ENCODE peak calls at places on chromosomes 2 and 18, in five cellular contexts. One of them, this sample, is unnamed.

GRCh38 chr2:216960926-216961325 is 101.1 kb upstream of the TNP1 start:
- DNase-seq in endothelial cell of umbilical vein: no peak
- DNase-seq in transverse colon: no peak
- DNase-seq in Panc1: no peak
- DNase-seq in vagina: no peak
- DNase-seq in this sample: no peak

GRCh38 chr18:37471619-37472018 is 94.0 kb downstream of the CELF4 start:
- DNase-seq in Panc1: no peak
- DNase-seq in vagina: no peak
- DNase-seq in transverse colon: no peak
- DNase-seq in endothelial cell of umbilical vein: no peak
- DNase-seq in this sample: no peak

GRCh38 chr2:68811364-68811763 is 59.8 kb downstream of the BMP10 start:
- DNase-seq in transverse colon: no peak
- DNase-seq in endothelial cell of umbilical vein: peak
- DNase-seq in vagina: no peak
- DNase-seq in Panc1: no peak
- DNase-seq in this sample: no peak

GRCh38 chr2:37570773-37571570 is 100.5 kb downstream of the CDC42EP3 start:
- DNase-seq in Panc1: no peak
- DNase-seq in endothelial cell of umbilical vein: no peak
- DNase-seq in transverse colon: no peak
- DNase-seq in vagina: no peak
- DNase-seq in this sample: no peak

GRCh38 chr2:206962966-206963365 is 23.6 kb downstream of the CPO start:
- DNase-seq in Panc1: no peak
- DNase-seq in endothelial cell of umbilical vein: no peak
- DNase-seq in vagina: no peak
- DNase-seq in transverse colon: no peak
- DNase-seq in this sample: peak

GRCh38 chr18:56199580-56200320 is 438.6 kb downstream of the TXNL1 start:
- DNase-seq in transverse colon: no peak
- DNase-seq in endothelial cell of umbilical vein: peak
- DNase-seq in vagina: no peak
- DNase-seq in Panc1: no peak
- DNase-seq in this sample: no peak

GRCh38 chr2:79223539-79223938 is 64.0 kb upstream of the REG3A start:
- DNase-seq in transverse colon: no peak
- DNase-seq in endothelial cell of umbilical vein: no peak
- DNase-seq in vagina: no peak
- DNase-seq in Panc1: no peak
- DNase-seq in this sample: no peak

GRCh38 chr2:218434456-218434855 is 15.5 kb downstream of the VIL1 start:
- DNase-seq in transverse colon: no peak
- DNase-seq in vagina: no peak
- DNase-seq in endothelial cell of umbilical vein: no peak
- DNase-seq in Panc1: no peak
- DNase-seq in this sample: no peak

GRCh38 chr2:189709761-189710160 is 35.3 kb downstream of the ANKAR start:
- DNase-seq in Panc1: no peak
- DNase-seq in transverse colon: no peak
- DNase-seq in vagina: no peak
- DNase-seq in endothelial cell of umbilical vein: no peak
- DNase-seq in this sample: no peak

GRCh38 chr2:203484266-203485112 is 50.6 kb downstream of the RAPH1 start:
- DNase-seq in endothelial cell of umbilical vein: peak
- DNase-seq in transverse colon: peak
- DNase-seq in Panc1: peak
- DNase-seq in vagina: no peak
- DNase-seq in this sample: peak

GRCh38 chr2:190382851-190383250 is 25.3 kb upstream of the MFSD6 start:
- DNase-seq in Panc1: peak
- DNase-seq in endothelial cell of umbilical vein: peak
- DNase-seq in vagina: no peak
- DNase-seq in transverse colon: no peak
- DNase-seq in this sample: no peak

GRCh38 chr2:142044168-142044567 is 86.6 kb downstream of the LRP1B start:
- DNase-seq in vagina: no peak
- DNase-seq in Panc1: no peak
- DNase-seq in endothelial cell of umbilical vein: no peak
- DNase-seq in transverse colon: no peak
- DNase-seq in this sample: no peak

GRCh38 chr2:176500921-176501320 is 231.7 kb downstream of the MTX2 start:
- DNase-seq in vagina: no peak
- DNase-seq in transverse colon: no peak
- DNase-seq in endothelial cell of umbilical vein: peak
- DNase-seq in Panc1: no peak
- DNase-seq in this sample: no peak

GRCh38 chr2:151071382-151071781 is 190.3 kb downstream of the RBM43 start:
- DNase-seq in Panc1: no peak
- DNase-seq in endothelial cell of umbilical vein: peak
- DNase-seq in vagina: no peak
- DNase-seq in transverse colon: no peak
- DNase-seq in this sample: no peak

GRCh38 chr2:168165418-168165817 is 82.0 kb downstream of the STK39 start:
- DNase-seq in Panc1: no peak
- DNase-seq in transverse colon: no peak
- DNase-seq in endothelial cell of umbilical vein: peak
- DNase-seq in vagina: no peak
- DNase-seq in this sample: no peak

GRCh38 chr2:46657042-46657504 is 177.7 kb downstream of the TMEM247 start:
- DNase-seq in vagina: no peak
- DNase-seq in endothelial cell of umbilical vein: peak
- DNase-seq in transverse colon: peak
- DNase-seq in Panc1: no peak
- DNase-seq in this sample: no peak

GRCh38 chr18:6058941-6059340 is 163.6 kb upstream of the TMEM200C start:
- DNase-seq in endothelial cell of umbilical vein: no peak
- DNase-seq in transverse colon: no peak
- DNase-seq in vagina: no peak
- DNase-seq in Panc1: no peak
- DNase-seq in this sample: no peak

GRCh38 chr2:66547887-66548286 is 113.0 kb downstream of the MEIS1 start:
- DNase-seq in Panc1: no peak
- DNase-seq in endothelial cell of umbilical vein: no peak
- DNase-seq in transverse colon: no peak
- DNase-seq in vagina: no peak
- DNase-seq in this sample: no peak

GRCh38 chr2:1856922-1857321 is 112.6 kb upstream of the PXDN start:
- DNase-seq in vagina: no peak
- DNase-seq in transverse colon: no peak
- DNase-seq in Panc1: no peak
- DNase-seq in endothelial cell of umbilical vein: no peak
- DNase-seq in this sample: no peak

GRCh38 chr2:95305341-95306058 is 8.4 kb downstream of the KCNIP3 start:
- DNase-seq in transverse colon: peak
- DNase-seq in Panc1: no peak
- DNase-seq in endothelial cell of umbilical vein: no peak
- DNase-seq in vagina: no peak
- DNase-seq in this sample: peak

GRCh38 chr2:88692187-88692586 is 714 bp downstream of the RPIA start:
- DNase-seq in vagina: no peak
- DNase-seq in transverse colon: peak
- DNase-seq in endothelial cell of umbilical vein: no peak
- DNase-seq in Panc1: no peak
- DNase-seq in this sample: peak

GRCh38 chr2:54038835-54039234 is 68.0 kb upstream of the PSME4 start:
- DNase-seq in endothelial cell of umbilical vein: no peak
- DNase-seq in vagina: no peak
- DNase-seq in Panc1: no peak
- DNase-seq in transverse colon: peak
- DNase-seq in this sample: no peak

GRCh38 chr2:64296150-64296500 is 151.9 kb upstream of the PELI1 start:
- DNase-seq in vagina: no peak
- DNase-seq in transverse colon: no peak
- DNase-seq in Panc1: no peak
- DNase-seq in endothelial cell of umbilical vein: no peak
- DNase-seq in this sample: no peak

GRCh38 chr2:37219046-37219445 is 12.3 kb downstream of the CEBPZ start:
- DNase-seq in transverse colon: no peak
- DNase-seq in endothelial cell of umbilical vein: no peak
- DNase-seq in vagina: no peak
- DNase-seq in Panc1: no peak
- DNase-seq in this sample: no peak

GRCh38 chr2:134122610-134123009 is 131.3 kb upstream of the MGAT5 start:
- DNase-seq in transverse colon: no peak
- DNase-seq in Panc1: no peak
- DNase-seq in vagina: no peak
- DNase-seq in endothelial cell of umbilical vein: no peak
- DNase-seq in this sample: no peak

GRCh38 chr2:46737577-46737976 is 178.0 kb downstream of the MCFD2 start:
- DNase-seq in Panc1: peak
- DNase-seq in transverse colon: no peak
- DNase-seq in vagina: no peak
- DNase-seq in endothelial cell of umbilical vein: peak
- DNase-seq in this sample: no peak

GRCh38 chr18:24559474-24560018 is 99.1 kb downstream of the HRH4 start:
- DNase-seq in Panc1: no peak
- DNase-seq in endothelial cell of umbilical vein: no peak
- DNase-seq in vagina: no peak
- DNase-seq in transverse colon: no peak
- DNase-seq in this sample: no peak

GRCh38 chr2:120779781-120780283 is 44.2 kb downstream of the GLI2 start:
- DNase-seq in vagina: no peak
- DNase-seq in Panc1: no peak
- DNase-seq in transverse colon: no peak
- DNase-seq in endothelial cell of umbilical vein: no peak
- DNase-seq in this sample: no peak

GRCh38 chr18:22668496-22668895 is 250.8 kb upstream of the CTAGE1 start:
- DNase-seq in Panc1: no peak
- DNase-seq in endothelial cell of umbilical vein: no peak
- DNase-seq in transverse colon: no peak
- DNase-seq in vagina: no peak
- DNase-seq in this sample: no peak

DNA sequence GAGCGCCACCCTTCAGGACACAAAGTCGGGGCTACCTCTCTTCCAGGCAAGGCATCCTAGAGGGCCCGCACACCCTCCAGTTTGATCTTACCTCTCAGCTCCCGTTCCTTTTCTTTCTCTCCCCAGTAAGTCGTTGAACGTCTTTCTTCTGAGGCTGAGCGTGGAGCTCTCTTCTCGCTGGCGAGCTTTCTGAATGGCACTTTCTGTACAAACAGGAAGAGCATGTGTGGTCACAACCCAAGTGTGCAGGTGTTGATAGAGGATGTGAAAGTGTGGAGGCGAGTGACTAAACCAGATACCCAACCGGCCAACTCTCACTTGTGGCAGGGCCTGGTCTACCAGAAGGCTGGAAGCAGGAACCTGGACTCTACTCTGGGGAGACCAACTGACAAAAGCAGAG is at the start of gene AFF3:
- DNase-seq in Panc1: no peak
- DNase-seq in endothelial cell of umbilical vein: no peak
- DNase-seq in transverse colon: peak
- DNase-seq in vagina: no peak
- DNase-seq in this sample: no peak
- TF ChIP-seq POLR2AphosphoS5 in Panc1: no peak
- TF ChIP-seq POLR2AphosphoS5 in endothelial cell of umbilical vein: no peak
- TF ChIP-seq POLR2AphosphoS5 in transverse colon: no peak
- TF ChIP-seq POLR2AphosphoS5 in vagina: no peak
- TF ChIP-seq POLR2AphosphoS5 in this sample: no peak

GRCh38 chr2:220079595-220079994 is 452.2 kb downstream of the SLC4A3 start:
- DNase-seq in vagina: no peak
- DNase-seq in Panc1: no peak
- DNase-seq in transverse colon: no peak
- DNase-seq in endothelial cell of umbilical vein: no peak
- DNase-seq in this sample: no peak

GRCh38 chr2:220075835-220076234 is 448.4 kb downstream of the SLC4A3 start:
- DNase-seq in endothelial cell of umbilical vein: no peak
- DNase-seq in transverse colon: no peak
- DNase-seq in vagina: no peak
- DNase-seq in Panc1: no peak
- DNase-seq in this sample: no peak

GRCh38 chr2:220077488-220077887 is 450.1 kb downstream of the SLC4A3 start:
- DNase-seq in endothelial cell of umbilical vein: no peak
- DNase-seq in vagina: no peak
- DNase-seq in transverse colon: no peak
- DNase-seq in Panc1: no peak
- DNase-seq in this sample: no peak

GRCh38 chr2:220078439-220078838 is 451.0 kb downstream of the SLC4A3 start:
- DNase-seq in vagina: no peak
- DNase-seq in Panc1: no peak
- DNase-seq in transverse colon: no peak
- DNase-seq in endothelial cell of umbilical vein: no peak
- DNase-seq in this sample: no peak

GRCh38 chr2:220076734-220077133 is 449.3 kb downstream of the SLC4A3 start:
- DNase-seq in transverse colon: no peak
- DNase-seq in endothelial cell of umbilical vein: no peak
- DNase-seq in Panc1: no peak
- DNase-seq in vagina: no peak
- DNase-seq in this sample: no peak
- TF ChIP-seq CTCF in transverse colon: no peak
- TF ChIP-seq CTCF in endothelial cell of umbilical vein: no peak
- TF ChIP-seq CTCF in Panc1: peak
- TF ChIP-seq CTCF in vagina: no peak
- TF ChIP-seq CTCF in this sample: no peak

GRCh38 chr2:223457301-223457700 is 144.9 kb downstream of the SCG2 start:
- DNase-seq in Panc1: no peak
- DNase-seq in vagina: no peak
- DNase-seq in transverse colon: no peak
- DNase-seq in endothelial cell of umbilical vein: no peak
- DNase-seq in this sample: no peak

GRCh38 chr2:223464071-223464470 is 138.1 kb downstream of the SCG2 start:
- DNase-seq in Panc1: no peak
- DNase-seq in transverse colon: no peak
- DNase-seq in endothelial cell of umbilical vein: no peak
- DNase-seq in vagina: no peak
- DNase-seq in this sample: no peak

GRCh38 chr2:223465793-223466192 is 136.4 kb downstream of the SCG2 start:
- DNase-seq in Panc1: no peak
- DNase-seq in transverse colon: peak
- DNase-seq in endothelial cell of umbilical vein: peak
- DNase-seq in vagina: no peak
- DNase-seq in this sample: peak

GRCh38 chr2:223459328-223459939 is 142.7 kb downstream of the SCG2 start:
- DNase-seq in Panc1: no peak
- DNase-seq in endothelial cell of umbilical vein: peak
- DNase-seq in transverse colon: no peak
- DNase-seq in vagina: no peak
- DNase-seq in this sample: no peak

GRCh38 chr2:223460774-223461211 is 141.4 kb downstream of the SCG2 start:
- DNase-seq in transverse colon: no peak
- DNase-seq in endothelial cell of umbilical vein: peak
- DNase-seq in Panc1: no peak
- DNase-seq in vagina: no peak
- DNase-seq in this sample: no peak
- TF ChIP-seq POLR2AphosphoS5 in transverse colon: no peak
- TF ChIP-seq POLR2AphosphoS5 in endothelial cell of umbilical vein: no peak
- TF ChIP-seq POLR2AphosphoS5 in Panc1: no peak
- TF ChIP-seq POLR2AphosphoS5 in vagina: no peak
- TF ChIP-seq POLR2AphosphoS5 in this sample: no peak

DNA sequence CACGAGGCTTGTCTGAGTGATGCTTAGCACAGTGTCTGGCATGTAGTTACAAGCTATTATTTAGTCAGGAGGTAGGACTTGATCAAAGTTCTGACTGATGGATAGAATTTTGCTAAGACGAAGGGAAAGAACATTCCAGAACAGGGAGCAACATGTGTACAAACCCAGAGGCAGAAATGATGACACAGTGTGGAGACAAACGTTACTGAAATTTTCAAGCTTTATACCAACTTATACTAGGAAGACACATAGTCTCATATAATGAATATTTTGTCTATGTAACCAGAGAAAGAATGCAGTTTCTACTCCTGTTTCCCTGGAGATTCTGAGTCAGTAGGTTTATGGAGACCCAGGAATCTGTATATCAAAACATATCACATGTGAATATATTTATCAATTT is 123.4 kb downstream of the FAM124B start:
- DNase-seq in transverse colon: no peak
- DNase-seq in Panc1: no peak
- DNase-seq in vagina: no peak
- DNase-seq in endothelial cell of umbilical vein: no peak
- DNase-seq in this sample: no peak
- TF ChIP-seq CTCF in transverse colon: no peak
- TF ChIP-seq CTCF in Panc1: no peak
- TF ChIP-seq CTCF in vagina: no peak
- TF ChIP-seq CTCF in endothelial cell of umbilical vein: no peak
- TF ChIP-seq CTCF in this sample: no peak

This sample was measured in stomach.